ENCODE peak calls at places on chromosomes 7 and 10, in eight cellular contexts. G, U, O, A, K, Y, X and D are unnamed samples.

GRCh38 chr10:47346572-47347302 is 1.4 kb upstream of the RBP3 start:
- DNase-seq in G (peak), U (no peak), O (no peak), A (no peak), K (no peak), Y (no peak), X (no peak), D (no peak)

GRCh38 chr7:50315739-50316671 is 11.5 kb downstream of the IKZF1 start:
- DNase-seq in G (no peak), U (no peak), O (no peak), A (no peak), K (no peak), Y (no peak), X (no peak), D (no peak)

GRCh38 chr10:17453377-17454091 is 861 bp downstream of the ST8SIA6 start:
- DNase-seq in G (no peak), U (peak), O (peak), A (no peak), K (no peak), Y (peak), X (no peak), D (peak)

GRCh38 chr7:28408105-28408973 is 4.0 kb upstream of the CREB5 start:
- DNase-seq in G (peak), U (no peak), O (peak), A (no peak), K (no peak), Y (no peak), X (peak), D (peak)

GRCh38 chr7:98956469-98956868 is 78.1 kb downstream of the TRRAP start:
- DNase-seq in G (no peak), U (no peak), O (no peak), A (no peak), K (no peak), Y (no peak), X (no peak), D (no peak)

GRCh38 chr7:129780257-129781127 is 169.0 kb downstream of the NRF1 start:
- DNase-seq in G (peak), U (peak), O (no peak), A (peak), K (no peak), Y (peak), X (no peak), D (no peak)

GRCh38 chr7:91007371-91007770 is 256.9 kb upstream of the FZD1 start:
- DNase-seq in G (no peak), U (no peak), O (no peak), A (no peak), K (no peak), Y (no peak), X (no peak), D (no peak)

GRCh38 chr10:79063661-79064490 is 4.9 kb upstream of the ZMIZ1 start:
- DNase-seq in G (no peak), U (no peak), O (no peak), A (no peak), K (no peak), Y (no peak), X (no peak), D (no peak)

GRCh38 chr7:100171840-100172239 is 3.4 kb upstream of the GAL3ST4 start:
- DNase-seq in G (no peak), U (no peak), O (no peak), A (no peak), K (no peak), Y (no peak), X (no peak), D (no peak)

GRCh38 chr10:30784521-30784895 is 155.0 kb upstream of the LYZL2 start:
- DNase-seq in G (peak), U (no peak), O (no peak), A (no peak), K (peak), Y (no peak), X (no peak), D (peak)

GRCh38 chr7:69517985-69518731 is 80.1 kb upstream of the AUTS2 start:
- DNase-seq in G (peak), U (no peak), O (no peak), A (no peak), K (no peak), Y (no peak), X (no peak), D (peak)

GRCh38 chr10:128631801-128632241 is 505.6 kb upstream of the MKI67 start:
- DNase-seq in G (peak), U (peak), O (no peak), A (no peak), K (peak), Y (no peak), X (no peak), D (no peak)

GRCh38 chr7:25720427-25720826 is 431.6 kb upstream of the NFE2L3 start:
- DNase-seq in G (no peak), U (peak), O (no peak), A (no peak), K (no peak), Y (peak), X (no peak), D (no peak)

GRCh38 chr10:13536674-13537366 is 8.0 kb upstream of the BEND7 start:
- DNase-seq in G (peak), U (peak), O (peak), A (no peak), K (no peak), Y (peak), X (no peak), D (no peak)